ENCODE peak calls at places on chromosome 6, in ten cellular contexts. Y is MCF 10A; E is suprapubic skin; N is HFFc6; S is CD4-positive, alpha-beta T cell; O is left ventricle myocardium inferior; B is endothelial cell; K is MM.1S; M is IMR-90; W is GM13976. F is an unnamed sample.

GRCh38 chr6:35895560-35895959 is 25.3 kb downstream of the SRPK1 start:
- DNase-seq in M (peak; percentile 12), B (no peak), K (no peak), O (no peak), N (no peak), W (no peak), E (no peak), S (no peak), Y (no peak), F (no peak)

GRCh38 chr6:112191509-112191908 is 62.9 kb downstream of the LAMA4 start:
- DNase-seq in N (no peak), B (no peak), O (no peak), W (no peak), S (no peak), K (no peak), E (no peak), M (no peak), Y (peak; percentile 41), F (no peak)

GRCh38 chr6:7016238-7016637 is 91.5 kb upstream of the RREB1 start:
- DNase-seq in E (no peak), S (no peak), B (no peak), N (no peak), M (no peak), Y (no peak), W (no peak), O (no peak), K (no peak), F (no peak)

GRCh38 chr6:89574860-89575561 is 63.5 kb downstream of the LYRM2 start:
- DNase-seq in W (no peak), Y (no peak), E (no peak), K (peak; percentile 22), M (no peak), S (no peak), N (no peak), B (no peak), O (no peak), F (no peak)

GRCh38 chr6:12506211-12506610 is 210.4 kb upstream of the PHACTR1 start:
- DNase-seq in S (no peak), W (no peak), K (no peak), O (no peak), Y (no peak), B (no peak), E (no peak), M (no peak), N (no peak), F (no peak)

GRCh38 chr6:134676307-134677281 is 273.3 kb downstream of the ALDH8A1 start:
- DNase-seq in M (peak; percentile 11), Y (peak; percentile 56), B (no peak), S (no peak), W (no peak), O (no peak), K (no peak), E (no peak), N (no peak), F (no peak)

GRCh38 chr6:166423781-166424180 is 41.0 kb upstream of the MPC1 start:
- DNase-seq in W (no peak), Y (no peak), O (no peak), E (no peak), N (no peak), K (no peak), M (no peak), S (no peak), B (no peak), F (no peak)

GRCh38 chr6:4103929-4104328 is 25.0 kb upstream of the FAM217A start:
- DNase-seq in O (no peak), N (no peak), E (no peak), S (no peak), W (no peak), B (no peak), M (no peak), K (no peak), Y (peak; percentile 67), F (no peak)

GRCh38 chr6:130863415-130864230 is 36.4 kb downstream of the SMLR1 start:
- DNase-seq in O (no peak), K (no peak), E (no peak), S (no peak), M (no peak), Y (no peak), N (no peak), B (no peak), W (no peak), F (no peak)

GRCh38 chr6:111417181-111417585 is 65.8 kb downstream of the REV3L start:
- DNase-seq in O (no peak), S (no peak), M (peak; percentile 17), K (no peak), W (no peak), N (peak; percentile 5), B (no peak), E (no peak), Y (no peak), F (no peak)

GRCh38 chr6:16318538-16318937 is 80.2 kb downstream of the GMPR start:
- DNase-seq in M (peak; percentile 90), W (no peak), N (peak; percentile 85), S (no peak), E (no peak), O (no peak), Y (no peak), B (no peak), K (no peak), F (no peak)

GRCh38 chr6:86657192-86657591 is 280.1 kb upstream of the HTR1E start:
- DNase-seq in N (no peak), Y (no peak), S (no peak), E (no peak), K (no peak), W (no peak), M (no peak), B (no peak), O (no peak), F (no peak)

GRCh38 chr6:111709615-111710398 is 104.1 kb upstream of the TRAF3IP2 start:
- DNase-seq in S (peak; percentile 53), B (peak; percentile 45), W (peak; percentile 67), N (peak; percentile 62), Y (peak; percentile 69), E (no peak), K (peak; percentile 42), M (peak; percentile 76), O (no peak), F (no peak)

GRCh38 chr6:14074723-14075503 is 42.7 kb upstream of the CD83 start:
- DNase-seq in E (no peak), Y (peak; percentile 38), K (peak; percentile 82), S (no peak), O (no peak), W (no peak), B (no peak), M (peak; percentile 44), N (no peak), F (no peak)

GRCh38 chr6:41334482-41335023 is 855 bp upstream of the NCR2 start:
- DNase-seq in K (no peak), W (peak; percentile 44), E (no peak), S (no peak), B (no peak), Y (no peak), O (no peak), N (no peak), M (no peak), F (no peak)
- TF ChIP-seq CTCF in K (peak; percentile 7), W (no peak), E (no peak), S (no peak), B (no peak), Y (no peak), O (no peak), N (peak; percentile 35), M (peak; percentile 32), F (peak; percentile 29)

GRCh38 chr6:169189227-169189626 is 64.4 kb downstream of the THBS2 start:
- DNase-seq in N (no peak), O (no peak), Y (no peak), K (no peak), E (no peak), B (no peak), M (no peak), W (no peak), S (no peak), F (no peak)

GRCh38 chr6:169188051-169188863 is 65.4 kb downstream of the THBS2 start:
- DNase-seq in E (no peak), Y (peak; percentile 67), S (no peak), K (no peak), B (no peak), O (no peak), W (no peak), N (peak; percentile 73), M (peak; percentile 100), F (no peak)

GRCh38 chr6:169185011-169185521 is 68.6 kb downstream of the THBS2 start:
- DNase-seq in S (no peak), B (no peak), K (no peak), Y (no peak), E (no peak), O (no peak), M (no peak), W (no peak), N (no peak), F (no peak)

GRCh38 chr6:169185692-169186485 is 67.8 kb downstream of the THBS2 start:
- DNase-seq in S (no peak), Y (no peak), B (no peak), E (no peak), O (no peak), N (no peak), K (no peak), M (no peak), W (no peak), F (no peak)

GRCh38 chr6:169186496-169187169 is 67.0 kb downstream of the THBS2 start:
- DNase-seq in E (no peak), M (no peak), W (no peak), O (no peak), K (no peak), B (no peak), Y (no peak), N (no peak), S (no peak), F (no peak)
- TF ChIP-seq CTCF in E (no peak), M (no peak), W (no peak), O (no peak), K (no peak), B (no peak), Y (no peak), N (no peak), S (no peak), F (no peak)

GRCh38 chr6:41278699-41279405 is 7.6 kb downstream of the TREM1 start:
- DNase-seq in E (no peak), O (peak; percentile 48), S (peak; percentile 59), K (peak; percentile 77), Y (peak; percentile 79), B (peak; percentile 71), M (peak; percentile 39), W (peak; percentile 58), N (peak; percentile 22), F (peak; percentile 46)
- TF ChIP-seq CTCF in E (no peak), O (peak; percentile 57), S (peak; percentile 46), K (peak; percentile 73), Y (peak; percentile 30), B (peak; percentile 18), M (peak; percentile 40), W (peak; percentile 69), N (peak; percentile 64), F (peak; percentile 66)

GRCh38 chr6:95648636-95649035 is 71.3 kb downstream of the MANEA start:
- DNase-seq in M (no peak), K (no peak), W (no peak), S (no peak), N (no peak), B (peak; percentile 33), O (no peak), E (no peak), Y (no peak), F (no peak)
- TF ChIP-seq CTCF in M (no peak), K (peak; percentile 12), W (no peak), S (no peak), N (no peak), B (no peak), O (no peak), E (no peak), Y (no peak), F (no peak)

F was measured in neural crest cell.